ENCODE peak calls at places on chromosomes 1 and 21, in ten cellular contexts. L, W, J, F, X, O, M, Z, N and Y are unnamed samples.

GRCh38 chr1:197307551-197307950 is 39.5 kb downstream of the CRB1 start:
- DNase-seq in L (no peak), W (no peak), J (no peak), F (no peak), X (no peak), O (no peak), M (peak; percentile 40), Z (no peak), N (no peak), Y (no peak)

GRCh38 chr1:225670806-225671733 is 18.1 kb upstream of the ENAH start:
- DNase-seq in L (no peak), W (no peak), J (peak; percentile 88), F (no peak), X (peak; percentile 60), O (no peak), M (peak; percentile 60), Z (no peak), N (no peak), Y (no peak)

GRCh38 chr1:84715620-84716019 is 25.4 kb upstream of the SSX2IP start:
- DNase-seq in L (no peak), W (no peak), J (no peak), F (no peak), X (no peak), O (no peak), M (no peak), Z (no peak), N (no peak), Y (no peak)

GRCh38 chr1:209106861-209107260 is 476.7 kb upstream of the CAMK1G start:
- DNase-seq in L (no peak), W (no peak), J (no peak), F (no peak), X (no peak), O (no peak), M (no peak), Z (no peak), N (no peak), Y (no peak)

GRCh38 chr1:20440785-20441200 is 45.2 kb downstream of the CAMK2N1 start:
- DNase-seq in L (no peak), W (peak; percentile 66), J (peak; percentile 44), F (no peak), X (peak; percentile 40), O (peak; percentile 28), M (peak; percentile 47), Z (peak; percentile 44), N (peak; percentile 83), Y (no peak)

GRCh38 chr1:231091853-231092301 is 51.8 kb upstream of the FAM89A start:
- DNase-seq in L (no peak), W (peak; percentile 27), J (peak; percentile 14), F (no peak), X (no peak), O (peak; percentile 46), M (peak; percentile 71), Z (peak; percentile 62), N (peak; percentile 34), Y (no peak)

GRCh38 chr1:24679725-24680124 is 36.6 kb downstream of the SRRM1 start:
- DNase-seq in L (no peak), W (no peak), J (no peak), F (no peak), X (no peak), O (no peak), M (no peak), Z (no peak), N (no peak), Y (no peak)

GRCh38 chr21:40208206-40208950 is 341.1 kb downstream of the PCP4 start:
- DNase-seq in L (no peak), W (no peak), J (no peak), F (no peak), X (no peak), O (no peak), M (no peak), Z (no peak), N (no peak), Y (no peak)

GRCh38 chr1:175599212-175599681 is 144.1 kb downstream of the TNR start:
- DNase-seq in L (no peak), W (no peak), J (no peak), F (no peak), X (no peak), O (no peak), M (peak; percentile 20), Z (no peak), N (peak; percentile 80), Y (no peak)
- H3K4me3 ChIP-seq in L (no peak overlapping the region), W (no peak overlapping the region), J (no peak overlapping the region), F (peak overlapping the region; percentile 26), X (no peak overlapping the region), O (no peak overlapping the region), M (no peak overlapping the region), Z (no peak overlapping the region), N (peak overlapping the region; percentile 59), Y (no peak overlapping the region)

GRCh38 chr1:226678251-226678650 is 60.8 kb downstream of the ITPKB start:
- DNase-seq in L (no peak), W (no peak), J (no peak), F (no peak), X (no peak), O (no peak), M (no peak), Z (no peak), N (no peak), Y (no peak)

GRCh38 chr1:226679303-226679702 is 59.8 kb downstream of the ITPKB start:
- DNase-seq in L (no peak), W (no peak), J (no peak), F (no peak), X (no peak), O (no peak), M (no peak), Z (no peak), N (no peak), Y (no peak)

GRCh38 chr1:226678701-226679100 is 60.4 kb downstream of the ITPKB start:
- DNase-seq in L (no peak), W (no peak), J (no peak), F (no peak), X (no peak), O (no peak), M (no peak), Z (no peak), N (no peak), Y (no peak)

GRCh38 chr1:226680653-226681052 is 58.4 kb downstream of the ITPKB start:
- DNase-seq in L (no peak), W (no peak), J (no peak), F (no peak), X (no peak), O (no peak), M (no peak), Z (no peak), N (no peak), Y (no peak)

GRCh38 chr1:226679853-226680516 is 59.1 kb downstream of the ITPKB start:
- DNase-seq in L (no peak), W (peak; percentile 60), J (peak; percentile 77), F (peak; percentile 89), X (peak; percentile 80), O (peak; percentile 87), M (peak; percentile 86), Z (peak; percentile 85), N (peak; percentile 84), Y (no peak)
- TF ChIP-seq CTCF in L (no peak), W (no peak), J (no peak), F (no peak), X (no peak), O (no peak), M (no peak), Z (no peak), N (no peak), Y (no peak)

GRCh38 chr1:34794001-34794789 is 1.4 kb downstream of the GJA4 start:
- DNase-seq in L (no peak), W (no peak), J (no peak), F (no peak), X (no peak), O (no peak), M (no peak), Z (no peak), N (no peak), Y (no peak)
- H3K4me3 ChIP-seq in L (no peak overlapping the region), W (no peak overlapping the region), J (no peak overlapping the region), F (peak overlapping the region; percentile 67), X (no peak overlapping the region), O (peak overlapping the region; percentile 14), M (no peak overlapping the region), Z (no peak overlapping the region), N (no peak overlapping the region), Y (no peak overlapping the region)

GRCh38 chr1:23369335-23370013 is at the start of gene ZNF436:
- DNase-seq in L (no peak), W (peak; percentile 83), J (peak; percentile 96), F (peak; percentile 94), X (peak; percentile 91), O (peak; percentile 77), M (peak; percentile 92), Z (peak; percentile 91), N (peak; percentile 29), Y (peak; percentile 50)

GRCh38 chr1:23367791-23368561 is 1.7 kb downstream of the ZNF436 start:
- DNase-seq in L (peak; percentile 99), W (peak; percentile 99), J (peak; percentile 99), F (peak; percentile 99), X (peak; percentile 98), O (peak; percentile 98), M (peak; percentile 99), Z (peak; percentile 99), N (peak; percentile 99), Y (peak; percentile 93)

GRCh38 chr1:23367451-23367790 is 2.2 kb downstream of the ZNF436 start:
- DNase-seq in L (no peak), W (no peak), J (no peak), F (no peak), X (peak; percentile 19), O (no peak), M (no peak), Z (no peak), N (peak; percentile 22), Y (no peak)

GRCh38 chr1:23370270-23370743 is 671 bp upstream of the ZNF436 start:
- DNase-seq in L (no peak), W (no peak), J (peak; percentile 24), F (no peak), X (peak; percentile 63), O (no peak), M (no peak), Z (no peak), N (no peak), Y (no peak)

DNA sequence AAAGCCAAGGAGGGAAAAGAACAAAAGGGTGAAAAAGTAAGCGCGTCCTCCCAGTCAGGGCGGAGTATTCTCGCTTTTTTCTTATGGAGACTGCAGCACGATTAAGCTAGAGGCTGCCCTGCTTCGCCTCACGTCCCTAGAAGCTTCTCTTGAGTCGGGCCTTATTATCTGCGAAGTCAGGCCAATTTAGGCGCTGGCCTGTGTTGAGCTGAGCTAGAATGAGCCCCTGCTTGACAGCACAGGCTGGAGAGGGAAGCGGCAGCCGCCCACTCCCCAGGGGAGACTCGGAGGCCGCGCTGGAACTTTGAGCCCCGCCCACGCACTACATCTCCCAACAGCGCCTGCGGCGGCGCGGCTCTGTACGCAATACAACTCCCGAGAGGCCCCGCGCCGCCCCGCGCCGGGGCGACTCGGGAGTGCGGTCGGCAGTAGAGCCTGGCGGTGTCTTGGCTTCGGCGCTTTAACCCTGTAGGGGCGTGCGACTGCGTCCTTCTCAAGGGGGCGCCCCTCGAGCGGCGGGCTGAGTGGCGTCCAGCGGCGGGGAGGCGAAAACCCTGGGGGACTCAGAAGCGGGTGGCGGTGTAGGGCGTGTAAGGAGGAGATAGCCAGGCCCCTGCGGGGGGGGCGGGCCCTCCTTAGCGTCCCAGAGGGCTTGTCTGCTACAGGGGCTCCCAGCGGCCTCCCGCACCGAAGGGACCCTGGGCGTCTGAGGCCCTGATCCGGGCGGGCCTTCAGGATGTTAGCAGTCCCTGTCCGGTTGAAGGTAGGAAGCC is 888 bp downstream of the ZNF436 start:
- DNase-seq in L (peak; percentile 91), W (peak; percentile 85), J (peak; percentile 86), F (peak; percentile 94), X (peak; percentile 91), O (peak; percentile 92), M (peak; percentile 99), Z (peak; percentile 91), N (peak; percentile 95), Y (peak; percentile 67)
- TF ChIP-seq CTCF in L (no peak), W (peak; percentile 0), J (no peak), F (no peak), X (no peak), O (no peak), M (peak; percentile 20), Z (peak; percentile 25), N (peak; percentile 68), Y (no peak)